ENCODE peak calls at places on chromosomes 12 and 14, in ten cellular contexts. M is NB4, R is tibial artery, T is astrocyte of the spinal cord, D is upper lobe of right lung, I is HCT116, Y is fibroblast of the aortic adventitia, O is neural progenitor cell, V is cardiac muscle cell, U is A549. C is an unnamed sample.

GRCh38 chr14:80713076-80713850 is 228.3 kb downstream of the CEP128 start:
- DNase-seq in M (no peak), R (no peak), T (no peak), D (no peak), I (no peak), Y (no peak), O (no peak), V (no peak), U (no peak), C (no peak)

GRCh38 chr14:71478542-71478941 is 453.7 kb upstream of the RGS6 start:
- DNase-seq in M (peak; percentile 83), R (no peak), T (peak; percentile 73), D (no peak), I (no peak), Y (peak; percentile 49), O (no peak), V (peak; percentile 54), U (no peak), C (peak; percentile 86)

GRCh38 chr12:4118017-4118510 is 155.5 kb upstream of the CCND2 start:
- DNase-seq in M (peak; percentile 29), R (no peak), T (peak; percentile 34), D (no peak), I (no peak), Y (peak; percentile 22), O (no peak), V (peak; percentile 65), U (no peak), C (peak; percentile 64)

GRCh38 chr12:53221203-53222076 is 10.6 kb downstream of the RARG start:
- DNase-seq in M (peak; percentile 71), R (peak; percentile 89), T (peak; percentile 57), D (peak; percentile 92), I (no peak), Y (peak; percentile 44), O (peak; percentile 94), V (peak; percentile 73), U (peak; percentile 75), C (peak; percentile 58)

GRCh38 chr14:61031026-61031425 is 50.0 kb downstream of the SLC38A6 start:
- DNase-seq in M (no peak), R (no peak), T (no peak), D (no peak), I (no peak), Y (no peak), O (no peak), V (no peak), U (no peak), C (no peak)

GRCh38 chr14:71650187-71650586 is 282.0 kb upstream of the RGS6 start:
- DNase-seq in M (no peak), R (no peak), T (no peak), D (no peak), I (no peak), Y (no peak), O (no peak), V (no peak), U (no peak), C (peak; percentile 35)

GRCh38 chr14:96383445-96383844 is 8.5 kb upstream of the AK7 start:
- DNase-seq in M (no peak), R (no peak), T (no peak), D (no peak), I (no peak), Y (no peak), O (no peak), V (no peak), U (no peak), C (peak; percentile 21)

GRCh38 chr14:88493392-88494185 is 61.2 kb downstream of the PTPN21 start:
- DNase-seq in M (no peak), R (no peak), T (no peak), D (no peak), I (no peak), Y (no peak), O (no peak), V (no peak), U (no peak), C (no peak)

GRCh38 chr12:62632521-62632920 is 165.9 kb downstream of the MON2 start:
- DNase-seq in M (peak; percentile 50), R (peak; percentile 83), T (peak; percentile 38), D (peak; percentile 70), I (no peak), Y (peak; percentile 76), O (peak; percentile 55), V (peak; percentile 65), U (no peak), C (peak; percentile 27)

GRCh38 chr12:79301181-79301580 is 389.6 kb downstream of the PAWR start:
- DNase-seq in M (no peak), R (no peak), T (no peak), D (no peak), I (no peak), Y (no peak), O (no peak), V (no peak), U (no peak), C (peak; percentile 81)

GRCh38 chr12:132137483-132138125 is 6.5 kb downstream of the DDX51 start:
- DNase-seq in M (no peak), R (no peak), T (no peak), D (peak; percentile 34), I (no peak), Y (no peak), O (no peak), V (no peak), U (no peak), C (no peak)

GRCh38 chr14:67815573-67816235 is 686 bp downstream of the ZFYVE26 start:
- DNase-seq in M (peak; percentile 30), R (no peak), T (peak; percentile 42), D (no peak), I (no peak), Y (peak; percentile 57), O (peak; percentile 20), V (peak; percentile 47), U (no peak), C (peak; percentile 75)
- H3K4me3 ChIP-seq in M (peak overlapping the region; percentile 91), R (peak overlapping the region; percentile 75), T (peak overlapping the region; percentile 95), D (peak overlapping the region; percentile 93), I (peak overlapping the region; percentile 85), Y (peak overlapping the region; percentile 98), O (peak overlapping the region; percentile 67), V (peak overlapping the region; percentile 61), U (peak overlapping the region; percentile 78), C (peak overlapping the region; percentile 76)

GRCh38 chr12:105368047-105368646 is 37.7 kb downstream of the C12orf75 start:
- DNase-seq in M (no peak), R (no peak), T (no peak), D (no peak), I (no peak), Y (no peak), O (no peak), V (no peak), U (no peak), C (no peak)

GRCh38 chr12:105363890-105364289 is 33.4 kb downstream of the C12orf75 start:
- DNase-seq in M (no peak), R (no peak), T (no peak), D (no peak), I (no peak), Y (no peak), O (no peak), V (no peak), U (no peak), C (no peak)

GRCh38 chr12:105365231-105365630 is 34.7 kb downstream of the C12orf75 start:
- DNase-seq in M (no peak), R (no peak), T (no peak), D (no peak), I (no peak), Y (no peak), O (no peak), V (no peak), U (no peak), C (no peak)

DNA sequence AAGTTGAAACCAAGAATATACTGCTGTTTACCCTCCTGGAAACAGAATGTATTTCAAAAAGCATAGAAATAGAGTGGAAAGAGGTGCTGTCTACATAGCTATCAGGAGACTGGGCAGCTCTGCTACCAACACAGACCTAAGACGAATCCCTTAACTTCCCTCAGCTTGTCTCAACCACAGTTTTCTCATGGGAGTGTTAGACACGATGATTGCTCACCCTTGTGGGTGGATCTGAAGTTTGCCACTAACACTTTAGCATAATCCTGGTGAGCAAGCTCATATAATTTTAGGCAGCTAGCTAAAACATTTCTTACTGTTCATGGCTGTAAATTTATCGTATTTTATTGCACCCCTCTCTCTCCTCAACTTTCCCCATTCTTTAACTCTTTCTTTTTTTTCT is 38.5 kb downstream of the C12orf75 start:
- DNase-seq in M (peak; percentile 68), R (no peak), T (peak; percentile 66), D (no peak), I (no peak), Y (peak; percentile 85), O (no peak), V (peak; percentile 68), U (no peak), C (peak; percentile 81)
- TF ChIP-seq CTCF in M (no peak), R (peak; percentile 20), T (peak; percentile 32), D (no peak), I (no peak), Y (peak; percentile 43), O (no peak), V (no peak), U (no peak), C (peak; percentile 56)

GRCh38 chr12:94831081-94831747 is 172.3 kb downstream of the NDUFA12 start:
- DNase-seq in M (peak; percentile 70), R (no peak), T (no peak), D (no peak), I (no peak), Y (no peak), O (no peak), V (no peak), U (no peak), C (no peak)

GRCh38 chr12:94832105-94832504 is 171.4 kb downstream of the NDUFA12 start:
- DNase-seq in M (no peak), R (no peak), T (no peak), D (no peak), I (no peak), Y (no peak), O (no peak), V (no peak), U (no peak), C (no peak)

GRCh38 chr12:94832780-94833760 is 170.4 kb downstream of the NDUFA12 start:
- DNase-seq in M (no peak), R (no peak), T (peak; percentile 73), D (no peak), I (no peak), Y (peak; percentile 70), O (peak; percentile 78), V (peak; percentile 29), U (no peak), C (peak; percentile 81)

GRCh38 chr12:94834036-94834625 is 169.4 kb downstream of the NDUFA12 start:
- DNase-seq in M (no peak), R (no peak), T (no peak), D (no peak), I (no peak), Y (no peak), O (no peak), V (no peak), U (no peak), C (no peak)

GRCh38 chr12:94829552-94829951 is 173.9 kb downstream of the NDUFA12 start:
- DNase-seq in M (no peak), R (no peak), T (no peak), D (no peak), I (no peak), Y (no peak), O (no peak), V (no peak), U (no peak), C (no peak)
- H3K4me3 ChIP-seq in M (no peak overlapping the region), R (no peak overlapping the region), T (no peak overlapping the region), D (no peak overlapping the region), I (no peak overlapping the region), Y (no peak overlapping the region), O (no peak overlapping the region), V (no peak overlapping the region), U (no peak overlapping the region), C (no peak overlapping the region)

DNA sequence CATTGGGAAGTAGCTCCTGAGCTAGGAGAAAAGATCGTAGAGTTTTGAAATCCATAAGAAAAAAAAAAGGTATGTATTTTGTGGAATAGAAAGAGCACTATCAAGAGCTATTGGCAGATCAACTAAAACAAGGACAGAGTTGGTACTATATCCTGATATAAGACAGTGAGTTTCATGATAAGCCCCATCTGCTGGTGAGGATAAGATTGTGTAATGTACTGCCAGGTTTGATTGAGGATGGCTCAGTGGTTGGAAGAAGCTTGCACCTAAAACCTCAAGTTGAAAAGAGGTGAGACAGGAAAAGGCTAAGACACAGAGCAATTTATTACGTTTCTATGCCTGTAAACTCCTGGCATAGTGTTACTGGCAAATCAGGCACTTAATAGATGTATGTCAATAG is 525.6 kb downstream of the FLRT2 start:
- DNase-seq in M (peak; percentile 7), R (no peak), T (peak; percentile 18), D (no peak), I (no peak), Y (peak; percentile 2), O (peak; percentile 35), V (peak; percentile 2), U (peak; percentile 11), C (peak; percentile 53)
- TF ChIP-seq CTCF in M (no peak), R (no peak), T (peak; percentile 21), D (no peak), I (no peak), Y (no peak), O (peak; percentile 43), V (no peak), U (no peak), C (peak; percentile 49)